ENCODE peak calls at places on chromosomes 1 and 21, in eight cellular contexts. One of them, this sample, is unnamed.

GRCh38 chr21:33229776-33230517 is at the start of gene IFNAR2:
- DNase-seq in astrocyte of the spinal cord: peak
- DNase-seq in cortex of kidney: no peak
- DNase-seq in cardiac fibroblast: peak
- DNase-seq in NCI-H460: peak
- DNase-seq in epithelial cell of esophagus: peak
- DNase-seq in GM23248: peak
- DNase-seq in tibial artery: peak
- DNase-seq in this sample: peak

GRCh38 chr1:211634461-211634860 is 41.0 kb downstream of the NEK2 start:
- DNase-seq in cortex of kidney: no peak
- DNase-seq in epithelial cell of esophagus: no peak
- DNase-seq in astrocyte of the spinal cord: no peak
- DNase-seq in cardiac fibroblast: no peak
- DNase-seq in NCI-H460: no peak
- DNase-seq in tibial artery: no peak
- DNase-seq in GM23248: no peak
- DNase-seq in this sample: no peak

GRCh38 chr1:31861346-31861745 is 45.5 kb upstream of the SPOCD1 start:
- DNase-seq in NCI-H460: no peak
- DNase-seq in epithelial cell of esophagus: no peak
- DNase-seq in astrocyte of the spinal cord: no peak
- DNase-seq in cardiac fibroblast: no peak
- DNase-seq in GM23248: no peak
- DNase-seq in tibial artery: no peak
- DNase-seq in cortex of kidney: no peak
- DNase-seq in this sample: no peak

GRCh38 chr1:209266590-209267172 is 316.8 kb upstream of the CAMK1G start:
- DNase-seq in GM23248: peak
- DNase-seq in astrocyte of the spinal cord: peak
- DNase-seq in NCI-H460: no peak
- DNase-seq in cortex of kidney: no peak
- DNase-seq in epithelial cell of esophagus: peak
- DNase-seq in cardiac fibroblast: no peak
- DNase-seq in tibial artery: no peak
- DNase-seq in this sample: no peak

GRCh38 chr1:7299994-7300393 is 471.1 kb upstream of the VAMP3 start:
- DNase-seq in cardiac fibroblast: peak
- DNase-seq in astrocyte of the spinal cord: peak
- DNase-seq in tibial artery: no peak
- DNase-seq in GM23248: peak
- DNase-seq in cortex of kidney: no peak
- DNase-seq in NCI-H460: no peak
- DNase-seq in epithelial cell of esophagus: peak
- DNase-seq in this sample: no peak

GRCh38 chr1:24266398-24266941 is 52.7 kb upstream of the GRHL3 start:
- DNase-seq in cortex of kidney: no peak
- DNase-seq in cardiac fibroblast: peak
- DNase-seq in epithelial cell of esophagus: peak
- DNase-seq in GM23248: peak
- DNase-seq in NCI-H460: peak
- DNase-seq in astrocyte of the spinal cord: peak
- DNase-seq in tibial artery: no peak
- DNase-seq in this sample: no peak

GRCh38 chr1:1326075-1326605 is 1.5 kb downstream of the CPTP start:
- DNase-seq in cardiac fibroblast: no peak
- DNase-seq in tibial artery: no peak
- DNase-seq in astrocyte of the spinal cord: no peak
- DNase-seq in GM23248: no peak
- DNase-seq in cortex of kidney: no peak
- DNase-seq in epithelial cell of esophagus: no peak
- DNase-seq in NCI-H460: no peak
- DNase-seq in this sample: no peak

GRCh38 chr1:222385262-222385661 is 162.6 kb downstream of the HHIPL2 start:
- DNase-seq in NCI-H460: no peak
- DNase-seq in cardiac fibroblast: no peak
- DNase-seq in GM23248: no peak
- DNase-seq in cortex of kidney: no peak
- DNase-seq in epithelial cell of esophagus: no peak
- DNase-seq in astrocyte of the spinal cord: no peak
- DNase-seq in tibial artery: no peak
- DNase-seq in this sample: no peak

GRCh38 chr21:40254540-40255455 is 387.6 kb downstream of the PCP4 start:
- DNase-seq in cortex of kidney: no peak
- DNase-seq in NCI-H460: no peak
- DNase-seq in epithelial cell of esophagus: peak
- DNase-seq in tibial artery: no peak
- DNase-seq in GM23248: no peak
- DNase-seq in cardiac fibroblast: no peak
- DNase-seq in astrocyte of the spinal cord: peak
- DNase-seq in this sample: peak

GRCh38 chr1:76238094-76238551 is 163.6 kb downstream of the ST6GALNAC3 start:
- DNase-seq in tibial artery: no peak
- DNase-seq in GM23248: no peak
- DNase-seq in epithelial cell of esophagus: no peak
- DNase-seq in cardiac fibroblast: no peak
- DNase-seq in astrocyte of the spinal cord: peak
- DNase-seq in cortex of kidney: no peak
- DNase-seq in NCI-H460: peak
- DNase-seq in this sample: no peak

GRCh38 chr1:12121212-12122000 is 45.4 kb upstream of the TNFRSF1B start:
- DNase-seq in astrocyte of the spinal cord: no peak
- DNase-seq in tibial artery: no peak
- DNase-seq in NCI-H460: no peak
- DNase-seq in epithelial cell of esophagus: peak
- DNase-seq in GM23248: peak
- DNase-seq in cortex of kidney: no peak
- DNase-seq in cardiac fibroblast: peak
- DNase-seq in this sample: no peak

This sample was measured in ureter.